ENCODE peak calls at places on chromosomes 4 and X, in five cellular contexts. O, R, I, T and A are unnamed samples.

GRCh38 chr4:156961241-156962068 is 10.1 kb downstream of the PDGFC start:
- DNase-seq in O (no peak), R (no peak), I (no peak), T (no peak), A (no peak)

GRCh38 chr4:143355540-143356217 is 19.0 kb downstream of the GAB1 start:
- DNase-seq in O (no peak), R (no peak), I (peak), T (no peak), A (peak)

GRCh38 chr4:158238574-158238973 is 28.3 kb downstream of the TMEM144 start:
- DNase-seq in O (no peak), R (no peak), I (no peak), T (no peak), A (no peak)

GRCh38 chr4:77538144-77538543 is 67.5 kb upstream of the CXCL13 start:
- DNase-seq in O (peak), R (no peak), I (peak), T (no peak), A (peak)

GRCh38 chrX:104679175-104679574 is 113.2 kb downstream of the IL1RAPL2 start:
- DNase-seq in O (no peak), R (no peak), I (no peak), T (no peak), A (no peak)

GRCh38 chrX:40088803-40089540 is 8.8 kb downstream of the BCOR start:
- DNase-seq in O (no peak), R (no peak), I (no peak), T (no peak), A (no peak)

GRCh38 chr4:168830777-168831512 is 179.1 kb downstream of the CBR4 start:
- DNase-seq in O (no peak), R (no peak), I (no peak), T (no peak), A (no peak)

GRCh38 chrX:112867570-112867969 is 26.9 kb upstream of the AMOT start:
- DNase-seq in O (no peak), R (no peak), I (no peak), T (no peak), A (no peak)

GRCh38 chr4:11152684-11153083 is 276.0 kb downstream of the HS3ST1 start:
- DNase-seq in O (no peak), R (no peak), I (no peak), T (no peak), A (no peak)

DNA sequence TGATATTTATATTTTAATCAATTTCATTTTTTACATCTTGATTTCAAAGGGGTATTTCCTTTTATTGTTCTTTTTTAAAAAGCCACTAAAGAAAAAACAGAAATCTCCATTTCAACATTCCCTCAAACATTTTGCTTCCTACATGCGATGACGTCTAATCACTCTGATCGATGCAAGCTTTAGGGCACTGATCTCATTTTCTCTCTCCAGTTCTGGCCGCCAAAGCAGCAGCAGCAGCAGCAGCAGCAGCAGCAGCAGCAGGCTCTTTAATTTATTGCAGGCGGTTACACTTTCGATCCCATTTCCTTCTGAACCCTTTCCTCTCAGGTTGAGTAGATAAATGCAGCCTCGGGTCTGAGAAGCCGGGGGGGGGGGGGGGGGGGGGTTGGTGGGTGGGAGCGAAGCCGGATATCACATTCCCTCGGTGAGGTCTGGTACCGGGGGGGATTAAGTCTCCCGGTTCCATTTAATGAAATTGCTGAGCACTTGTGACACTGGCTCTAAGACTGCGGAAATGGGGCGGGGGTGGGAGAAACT is 3.4 kb upstream of the PCDH7 start:
- DNase-seq in O (no peak), R (no peak), I (no peak), T (no peak), A (no peak)
- H3K27ac ChIP-seq in O (no peak), R (peak), I (no peak), T (no peak), A (peak)

GRCh38 chr4:37825943-37826281 is 574 bp upstream of the PGM2 start:
- DNase-seq in O (no peak), R (no peak), I (no peak), T (no peak), A (no peak)
- H3K27ac ChIP-seq in O (peak), R (peak), I (peak), T (peak), A (peak)

GRCh38 chr4:40548256-40548655 is 81.4 kb downstream of the RBM47 start:
- DNase-seq in O (no peak), R (no peak), I (peak), T (no peak), A (no peak)

GRCh38 chr4:40544216-40544615 is 85.4 kb downstream of the RBM47 start:
- DNase-seq in O (no peak), R (no peak), I (no peak), T (no peak), A (no peak)

GRCh38 chr4:40547446-40548132 is 82.1 kb downstream of the RBM47 start:
- DNase-seq in O (no peak), R (no peak), I (no peak), T (no peak), A (no peak)

GRCh38 chr4:40546506-40546905 is 83.2 kb downstream of the RBM47 start:
- DNase-seq in O (no peak), R (no peak), I (no peak), T (no peak), A (no peak)

DNA sequence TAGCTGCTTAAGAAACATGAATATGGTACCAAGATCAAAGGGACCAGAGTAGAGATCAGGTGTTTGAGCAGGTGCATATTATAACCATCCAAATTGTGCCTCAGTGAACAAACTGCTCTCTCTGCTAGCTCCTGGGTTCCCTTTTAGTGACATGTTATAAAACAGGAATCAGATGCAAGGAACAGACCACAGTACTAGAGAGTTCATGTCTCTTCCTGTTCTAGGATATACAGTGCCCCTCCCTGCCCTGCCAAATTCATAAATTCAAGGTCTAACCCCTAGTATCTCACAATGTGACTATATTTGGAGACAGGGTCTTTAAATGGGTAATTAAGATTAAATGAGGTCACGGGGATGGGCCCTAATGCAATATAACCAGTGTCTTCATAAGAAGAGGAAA is 82.7 kb downstream of the RBM47 start:
- DNase-seq in O (no peak), R (no peak), I (no peak), T (no peak), A (no peak)
- H3K27ac ChIP-seq in O (peak), R (no peak), I (no peak), T (no peak), A (no peak)

GRCh38 chrX:14872355-14872754 is 514 bp downstream of the FANCB start:
- DNase-seq in O (no peak), R (no peak), I (no peak), T (no peak), A (no peak)
- H3K27ac ChIP-seq in O (peak), R (no peak), I (no peak), T (no peak), A (no peak)